ENCODE peak calls at places on chromosomes 11 and 22, in four cellular contexts. One of them, this sample, is unnamed.

GRCh38 chr11:59754494-59754858 is 700 bp upstream of the STX3 start:
- DNase-seq in SJCRH30: peak
- DNase-seq in MM.1S: peak
- DNase-seq in Karpas-422: peak
- DNase-seq in this sample: no peak

GRCh38 chr11:119370486-119371046 is 10.9 kb downstream of the USP2 start:
- DNase-seq in SJCRH30: no peak
- DNase-seq in MM.1S: peak
- DNase-seq in Karpas-422: peak
- DNase-seq in this sample: no peak

GRCh38 chr11:88175707-88176066 is 444 bp upstream of the RAB38 start:
- DNase-seq in SJCRH30: no peak
- DNase-seq in MM.1S: no peak
- DNase-seq in Karpas-422: no peak
- DNase-seq in this sample: no peak

GRCh38 chr11:88414385-88414861 is 76.9 kb upstream of the CTSC start:
- DNase-seq in SJCRH30: peak
- DNase-seq in MM.1S: no peak
- DNase-seq in Karpas-422: no peak
- DNase-seq in this sample: peak

GRCh38 chr11:120337133-120337895 is 1.1 kb downstream of the ARHGEF12 start:
- DNase-seq in SJCRH30: peak
- DNase-seq in MM.1S: peak
- DNase-seq in Karpas-422: peak
- DNase-seq in this sample: no peak

GRCh38 chr11:62976109-62976508 is 8.7 kb downstream of the SLC22A6 start:
- DNase-seq in SJCRH30: no peak
- DNase-seq in MM.1S: no peak
- DNase-seq in Karpas-422: peak
- DNase-seq in this sample: no peak

GRCh38 chr22:48624401-48624800 is 1203.3 kb downstream of the BRD1 start:
- DNase-seq in SJCRH30: no peak
- DNase-seq in MM.1S: no peak
- DNase-seq in Karpas-422: no peak
- DNase-seq in this sample: no peak

GRCh38 chr11:19805346-19805745 is 92.7 kb downstream of the NAV2 start:
- DNase-seq in SJCRH30: peak
- DNase-seq in MM.1S: no peak
- DNase-seq in Karpas-422: no peak
- DNase-seq in this sample: no peak

GRCh38 chr22:20438678-20439492 is 1.3 kb upstream of the SCARF2 start:
- DNase-seq in SJCRH30: no peak
- DNase-seq in MM.1S: no peak
- DNase-seq in Karpas-422: no peak
- DNase-seq in this sample: no peak

GRCh38 chr22:19612866-19613572 is 88.8 kb upstream of the CLDN5 start:
- DNase-seq in SJCRH30: no peak
- DNase-seq in MM.1S: no peak
- DNase-seq in Karpas-422: no peak
- DNase-seq in this sample: no peak

GRCh38 chr11:1411301-1411700 is 21.6 kb downstream of the BRSK2 start:
- DNase-seq in SJCRH30: no peak
- DNase-seq in MM.1S: no peak
- DNase-seq in Karpas-422: no peak
- DNase-seq in this sample: no peak

GRCh38 chr11:58654908-58655296 is 32.4 kb downstream of the CNTF start:
- DNase-seq in SJCRH30: no peak
- DNase-seq in MM.1S: no peak
- DNase-seq in Karpas-422: no peak
- DNase-seq in this sample: no peak

GRCh38 chr11:42498971-42499370 is 812.8 kb upstream of the API5 start:
- DNase-seq in SJCRH30: no peak
- DNase-seq in MM.1S: no peak
- DNase-seq in Karpas-422: no peak
- DNase-seq in this sample: no peak

GRCh38 chr11:92154611-92155010 is 70.0 kb upstream of the FAT3 start:
- DNase-seq in SJCRH30: no peak
- DNase-seq in MM.1S: no peak
- DNase-seq in Karpas-422: no peak
- DNase-seq in this sample: no peak

GRCh38 chr22:26481694-26482093 is 1.9 kb downstream of the HPS4 start:
- DNase-seq in SJCRH30: no peak
- DNase-seq in MM.1S: no peak
- DNase-seq in Karpas-422: peak
- DNase-seq in this sample: no peak

GRCh38 chr22:19723165-19723989 is at the start of gene GP1BB:
- DNase-seq in SJCRH30: no peak
- DNase-seq in MM.1S: no peak
- DNase-seq in Karpas-422: no peak
- DNase-seq in this sample: no peak

GRCh38 chr22:26544489-26544888 is 32.2 kb upstream of the TFIP11 start:
- DNase-seq in SJCRH30: no peak
- DNase-seq in MM.1S: no peak
- DNase-seq in Karpas-422: no peak
- DNase-seq in this sample: no peak

GRCh38 chr11:46675288-46675851 is 25.0 kb downstream of the ARHGAP1 start:
- DNase-seq in SJCRH30: peak
- DNase-seq in MM.1S: no peak
- DNase-seq in Karpas-422: no peak
- DNase-seq in this sample: no peak

GRCh38 chr11:129280027-129280811 is 88.1 kb upstream of the ARHGAP32 start:
- DNase-seq in SJCRH30: no peak
- DNase-seq in MM.1S: no peak
- DNase-seq in Karpas-422: no peak
- DNase-seq in this sample: no peak

GRCh38 chr22:30667092-30667485 is 586 bp downstream of the DUSP18 start:
- DNase-seq in SJCRH30: no peak
- DNase-seq in MM.1S: no peak
- DNase-seq in Karpas-422: peak
- DNase-seq in this sample: no peak

GRCh38 chr22:44274918-44275665 is 37.7 kb downstream of the SHISAL1 start:
- DNase-seq in SJCRH30: no peak
- DNase-seq in MM.1S: no peak
- DNase-seq in Karpas-422: no peak
- DNase-seq in this sample: no peak

GRCh38 chr22:19849800-19850481 is 4.7 kb downstream of the GNB1L start:
- DNase-seq in SJCRH30: no peak
- DNase-seq in MM.1S: no peak
- DNase-seq in Karpas-422: no peak
- DNase-seq in this sample: no peak

GRCh38 chr11:1834791-1835670 is at the start of gene SYT8:
- DNase-seq in SJCRH30: peak
- DNase-seq in MM.1S: no peak
- DNase-seq in Karpas-422: no peak
- DNase-seq in this sample: no peak

GRCh38 chr11:93704237-93704636 is 37.1 kb downstream of the TAF1D start:
- DNase-seq in SJCRH30: no peak
- DNase-seq in MM.1S: no peak
- DNase-seq in Karpas-422: peak
- DNase-seq in this sample: no peak

GRCh38 chr11:86513746-86514373 is 139.2 kb downstream of the CCDC81 start:
- DNase-seq in SJCRH30: no peak
- DNase-seq in MM.1S: no peak
- DNase-seq in Karpas-422: no peak
- DNase-seq in this sample: no peak

GRCh38 chr11:15668718-15669117 is 554.0 kb downstream of the INSC start:
- DNase-seq in SJCRH30: no peak
- DNase-seq in MM.1S: no peak
- DNase-seq in Karpas-422: no peak
- DNase-seq in this sample: no peak

GRCh38 chr11:125170001-125170405 is 5.5 kb downstream of the PKNOX2 start:
- DNase-seq in SJCRH30: peak
- DNase-seq in MM.1S: no peak
- DNase-seq in Karpas-422: no peak
- DNase-seq in this sample: no peak

GRCh38 chr11:7098235-7098832 is 9.5 kb downstream of the RBMXL2 start:
- DNase-seq in SJCRH30: peak
- DNase-seq in MM.1S: peak
- DNase-seq in Karpas-422: peak
- DNase-seq in this sample: peak

GRCh38 chr11:41189711-41190477 is 269.6 kb downstream of the LRRC4C start:
- DNase-seq in SJCRH30: no peak
- DNase-seq in MM.1S: no peak
- DNase-seq in Karpas-422: no peak
- DNase-seq in this sample: no peak

GRCh38 chr11:114154271-114155047 is 94.9 kb downstream of the ZBTB16 start:
- DNase-seq in SJCRH30: no peak
- DNase-seq in MM.1S: no peak
- DNase-seq in Karpas-422: no peak
- DNase-seq in this sample: no peak

GRCh38 chr22:39144101-39144815 is 8.2 kb downstream of the CBX7 start:
- DNase-seq in SJCRH30: no peak
- DNase-seq in MM.1S: peak
- DNase-seq in Karpas-422: no peak
- DNase-seq in this sample: no peak

GRCh38 chr22:39148024-39148726 is 4.3 kb downstream of the CBX7 start:
- DNase-seq in SJCRH30: no peak
- DNase-seq in MM.1S: no peak
- DNase-seq in Karpas-422: no peak
- DNase-seq in this sample: no peak

GRCh38 chr22:39148727-39149535 is 3.5 kb downstream of the CBX7 start:
- DNase-seq in SJCRH30: no peak
- DNase-seq in MM.1S: peak
- DNase-seq in Karpas-422: peak
- DNase-seq in this sample: no peak

GRCh38 chr22:39147335-39148023 is 5.0 kb downstream of the CBX7 start:
- DNase-seq in SJCRH30: no peak
- DNase-seq in MM.1S: no peak
- DNase-seq in Karpas-422: no peak
- DNase-seq in this sample: no peak

GRCh38 chr22:39146256-39147101 is 6.0 kb downstream of the CBX7 start:
- DNase-seq in SJCRH30: no peak
- DNase-seq in MM.1S: no peak
- DNase-seq in Karpas-422: no peak
- DNase-seq in this sample: no peak
- H3K4me3 ChIP-seq in SJCRH30: peak
- H3K4me3 ChIP-seq in MM.1S: peak
- H3K4me3 ChIP-seq in Karpas-422: peak
- H3K4me3 ChIP-seq in this sample: no peak

DNA sequence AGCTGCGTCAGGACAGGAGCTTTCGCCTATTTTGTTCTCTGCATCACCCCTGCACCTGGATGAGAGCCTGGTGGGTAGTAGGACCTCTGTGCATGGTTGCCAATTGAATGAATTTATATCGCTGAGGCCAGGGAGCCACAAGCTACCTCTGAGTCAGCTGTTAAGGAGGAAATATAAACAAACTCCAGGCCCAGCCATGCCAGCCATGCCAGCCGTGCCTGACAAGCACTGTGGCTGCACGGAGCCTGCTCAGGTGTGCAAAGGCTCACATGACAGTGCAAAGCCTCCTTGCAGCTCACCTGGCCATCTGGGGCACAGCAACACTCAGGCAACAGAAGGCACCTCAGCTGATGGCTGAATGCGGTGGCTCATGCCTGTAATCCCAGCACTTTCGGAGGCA is 33.7 kb upstream of the LINC01488 start:
- DNase-seq in SJCRH30: no peak
- DNase-seq in MM.1S: no peak
- DNase-seq in Karpas-422: no peak
- DNase-seq in this sample: no peak
- H3K4me3 ChIP-seq in SJCRH30: no peak
- H3K4me3 ChIP-seq in MM.1S: no peak
- H3K4me3 ChIP-seq in Karpas-422: no peak
- H3K4me3 ChIP-seq in this sample: no peak

GRCh38 chr22:49948573-49948957 is 12.0 kb upstream of the PIM3 start:
- DNase-seq in SJCRH30: no peak
- DNase-seq in MM.1S: no peak
- DNase-seq in Karpas-422: no peak
- DNase-seq in this sample: no peak

GRCh38 chr22:49947296-49947622 is 13.3 kb upstream of the PIM3 start:
- DNase-seq in SJCRH30: no peak
- DNase-seq in MM.1S: no peak
- DNase-seq in Karpas-422: no peak
- DNase-seq in this sample: no peak

GRCh38 chr22:49948958-49949913 is 11.3 kb upstream of the PIM3 start:
- DNase-seq in SJCRH30: peak
- DNase-seq in MM.1S: no peak
- DNase-seq in Karpas-422: no peak
- DNase-seq in this sample: no peak

GRCh38 chr22:49946612-49947295 is 13.8 kb upstream of the PIM3 start:
- DNase-seq in SJCRH30: peak
- DNase-seq in MM.1S: no peak
- DNase-seq in Karpas-422: no peak
- DNase-seq in this sample: no peak

GRCh38 chr22:49948116-49948515 is 12.5 kb upstream of the PIM3 start:
- DNase-seq in SJCRH30: no peak
- DNase-seq in MM.1S: no peak
- DNase-seq in Karpas-422: no peak
- DNase-seq in this sample: no peak
- H3K4me3 ChIP-seq in SJCRH30: no peak
- H3K4me3 ChIP-seq in MM.1S: no peak
- H3K4me3 ChIP-seq in Karpas-422: no peak
- H3K4me3 ChIP-seq in this sample: no peak

DNA sequence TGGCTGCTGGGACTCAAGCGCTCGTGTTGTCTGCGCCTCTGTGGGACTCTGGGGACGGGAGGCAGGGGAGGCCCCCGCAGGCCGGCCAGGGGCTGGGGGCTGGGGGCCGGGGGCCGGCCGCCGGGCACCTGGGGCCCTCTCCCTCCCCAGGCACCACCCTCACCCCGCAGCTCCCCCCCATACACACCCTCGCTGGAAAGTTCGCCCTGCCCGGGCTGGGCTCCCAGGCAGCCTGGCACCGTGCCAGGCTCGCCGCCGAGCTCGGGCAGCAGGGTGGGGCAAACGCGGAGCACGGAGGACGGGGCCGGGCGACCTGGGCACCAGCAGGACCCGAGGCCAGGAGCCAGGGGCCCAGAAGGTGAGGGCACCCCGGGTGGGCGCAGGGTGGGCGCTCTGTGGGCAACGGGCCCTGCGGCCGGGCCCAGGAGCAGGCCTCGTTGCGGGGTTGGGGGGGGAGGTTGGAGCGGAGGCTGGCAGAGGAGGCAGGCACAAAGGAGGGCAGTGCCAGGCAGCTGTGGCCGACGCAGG is 76.7 kb upstream of the WNT7B start:
- DNase-seq in SJCRH30: peak
- DNase-seq in MM.1S: peak
- DNase-seq in Karpas-422: peak
- DNase-seq in this sample: no peak
- H3K4me3 ChIP-seq in SJCRH30: peak
- H3K4me3 ChIP-seq in MM.1S: peak
- H3K4me3 ChIP-seq in Karpas-422: peak
- H3K4me3 ChIP-seq in this sample: peak

DNA sequence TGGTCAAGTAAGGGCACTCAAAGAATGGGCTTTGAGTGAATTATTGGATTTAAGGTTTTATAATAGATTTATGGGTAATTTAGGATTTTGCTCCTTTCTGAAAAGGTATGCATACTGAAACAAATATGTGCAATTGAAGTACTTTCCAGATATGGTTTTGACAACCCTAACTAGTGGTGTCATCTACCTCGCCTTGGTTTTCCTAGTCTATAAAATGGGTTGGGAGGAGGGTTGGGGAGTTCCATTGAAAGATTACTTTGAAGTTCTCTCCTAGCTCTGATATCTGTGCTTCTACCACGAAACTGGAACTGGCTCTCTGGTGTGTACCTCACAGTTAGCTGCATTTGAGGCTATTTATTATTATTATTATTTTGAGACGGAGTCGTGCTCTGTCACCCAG is 431 bp upstream of the SPTBN2 start:
- DNase-seq in SJCRH30: no peak
- DNase-seq in MM.1S: no peak
- DNase-seq in Karpas-422: no peak
- DNase-seq in this sample: no peak
- H3K4me3 ChIP-seq in SJCRH30: no peak
- H3K4me3 ChIP-seq in MM.1S: no peak
- H3K4me3 ChIP-seq in Karpas-422: no peak
- H3K4me3 ChIP-seq in this sample: no peak